ENCODE peak calls at places on chromosomes 11 and 22, in four cellular contexts. One of them, this sample, is unnamed.

GRCh38 chr11:43072096-43072495 is 239.7 kb upstream of the API5 start:
- DNase-seq in GM12878: no peak
- DNase-seq in HepG2: no peak
- DNase-seq in SK-N-SH: peak; percentile 9
- DNase-seq in this sample: no peak

GRCh38 chr11:97019305-97019704 is 629.5 kb downstream of the JRKL start:
- DNase-seq in GM12878: no peak
- DNase-seq in HepG2: no peak
- DNase-seq in SK-N-SH: no peak
- DNase-seq in this sample: no peak

GRCh38 chr11:35949242-35949641 is 5.4 kb downstream of the LDLRAD3 start:
- DNase-seq in GM12878: no peak
- DNase-seq in SK-N-SH: no peak
- DNase-seq in HepG2: no peak
- DNase-seq in this sample: no peak

GRCh38 chr22:46007848-46008261 is 30.9 kb upstream of the WNT7B start:
- DNase-seq in GM12878: no peak
- DNase-seq in HepG2: no peak
- DNase-seq in SK-N-SH: peak; percentile 92
- DNase-seq in this sample: no peak

GRCh38 chr11:120208777-120209176 is 2.1 kb upstream of the OAF start:
- DNase-seq in HepG2: peak; percentile 86
- DNase-seq in GM12878: no peak
- DNase-seq in SK-N-SH: no peak
- DNase-seq in this sample: peak; percentile 44

GRCh38 chr22:37790234-37790633 is 17.5 kb upstream of the GCAT start:
- DNase-seq in HepG2: no peak
- DNase-seq in SK-N-SH: no peak
- DNase-seq in GM12878: no peak
- DNase-seq in this sample: no peak

GRCh38 chr11:71127806-71128205 is 124.6 kb downstream of the SHANK2 start:
- DNase-seq in SK-N-SH: no peak
- DNase-seq in HepG2: no peak
- DNase-seq in GM12878: no peak
- DNase-seq in this sample: no peak

GRCh38 chr11:101907826-101908225 is 7.0 kb upstream of the CEP126 start:
- DNase-seq in HepG2: no peak
- DNase-seq in GM12878: no peak
- DNase-seq in SK-N-SH: no peak
- DNase-seq in this sample: no peak

GRCh38 chr22:24893341-24894070 is 53.0 kb downstream of the LHFPL7 start:
- DNase-seq in GM12878: no peak
- DNase-seq in HepG2: no peak
- DNase-seq in SK-N-SH: no peak
- DNase-seq in this sample: no peak

GRCh38 chr22:24894220-24894975 is 52.1 kb downstream of the LHFPL7 start:
- DNase-seq in HepG2: peak; percentile 96
- DNase-seq in SK-N-SH: peak; percentile 81
- DNase-seq in GM12878: no peak
- DNase-seq in this sample: peak; percentile 85

DNA sequence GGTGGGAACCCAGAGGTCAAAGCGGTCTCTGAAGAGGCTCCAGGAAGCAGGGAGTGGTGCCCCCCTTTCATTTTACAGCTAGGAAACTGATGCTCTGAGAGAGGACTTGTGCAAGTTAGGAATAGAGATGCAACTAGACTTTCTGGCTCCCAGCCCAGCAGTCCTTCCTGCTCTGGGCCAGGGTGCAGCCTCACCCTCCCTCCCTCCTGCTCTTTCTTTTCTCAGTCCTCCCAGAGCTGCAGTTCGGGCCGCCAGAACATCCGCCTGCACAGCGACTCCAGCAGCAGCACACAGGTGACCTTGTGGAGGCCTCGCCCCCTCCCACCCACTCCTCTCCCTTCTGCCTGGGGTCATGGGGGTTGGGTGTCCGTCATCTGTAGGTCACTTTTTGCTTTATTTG is 51.5 kb downstream of the LHFPL7 start:
- DNase-seq in HepG2: peak; percentile 61
- DNase-seq in SK-N-SH: peak; percentile 85
- DNase-seq in GM12878: no peak
- DNase-seq in this sample: peak; percentile 28
- TF ChIP-seq PBX3 in HepG2: no peak
- TF ChIP-seq PBX3 in SK-N-SH: no peak
- TF ChIP-seq PBX3 in GM12878: no peak
- TF ChIP-seq PBX3 in this sample: no peak

DNA sequence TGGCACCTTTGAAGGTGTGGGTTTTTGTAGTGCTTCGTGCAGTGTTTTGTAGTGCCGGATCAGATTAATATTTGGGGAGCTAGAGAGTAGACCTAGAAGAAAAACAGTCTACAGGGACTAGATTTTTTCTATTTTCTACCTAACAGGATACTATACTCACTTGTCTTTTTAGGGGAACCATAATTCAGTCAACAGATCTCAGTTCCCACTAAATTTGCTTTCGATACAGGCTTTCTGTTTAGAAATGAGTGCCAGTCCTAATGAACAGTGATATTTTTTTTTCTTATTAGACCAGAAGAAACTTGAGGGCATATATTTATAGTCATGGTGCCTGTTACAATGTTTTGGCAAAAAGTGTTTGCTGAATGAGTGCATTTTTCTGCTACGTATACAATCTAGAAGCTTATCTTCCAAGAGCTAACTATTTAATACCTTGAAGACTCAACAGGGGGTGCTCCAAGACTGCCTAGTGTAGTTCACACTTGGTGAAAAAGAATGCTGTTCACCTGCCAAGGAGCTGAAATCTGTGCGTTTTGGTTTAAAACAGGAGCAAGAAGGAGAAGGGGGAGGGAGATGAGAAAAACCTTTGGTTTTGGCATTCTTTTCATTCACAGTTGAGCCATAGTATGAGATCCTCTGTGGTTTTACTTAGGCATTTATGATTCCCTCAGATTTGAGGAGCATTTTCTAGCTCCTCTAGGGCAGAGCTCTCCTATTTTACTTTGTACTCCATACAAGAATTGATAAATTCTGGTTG is 44.9 kb upstream of the VSTM5 start:
- DNase-seq in SK-N-SH: peak; percentile 40
- DNase-seq in GM12878: no peak
- DNase-seq in HepG2: peak; percentile 37
- DNase-seq in this sample: peak; percentile 53
- TF ChIP-seq PBX3 in SK-N-SH: no peak
- TF ChIP-seq PBX3 in GM12878: no peak
- TF ChIP-seq PBX3 in HepG2: no peak
- TF ChIP-seq PBX3 in this sample: no peak

GRCh38 chr11:44417756-44418437 is 108.0 kb upstream of the ALX4 start:
- DNase-seq in HepG2: peak; percentile 14
- DNase-seq in GM12878: no peak
- DNase-seq in SK-N-SH: no peak
- DNase-seq in this sample: peak; percentile 50

GRCh38 chr11:44418438-44418795 is 108.5 kb upstream of the ALX4 start:
- DNase-seq in HepG2: no peak
- DNase-seq in SK-N-SH: no peak
- DNase-seq in GM12878: no peak
- DNase-seq in this sample: no peak

GRCh38 chr11:44421090-44421675 is 111.2 kb upstream of the ALX4 start:
- DNase-seq in HepG2: no peak
- DNase-seq in SK-N-SH: no peak
- DNase-seq in GM12878: no peak
- DNase-seq in this sample: no peak

DNA sequence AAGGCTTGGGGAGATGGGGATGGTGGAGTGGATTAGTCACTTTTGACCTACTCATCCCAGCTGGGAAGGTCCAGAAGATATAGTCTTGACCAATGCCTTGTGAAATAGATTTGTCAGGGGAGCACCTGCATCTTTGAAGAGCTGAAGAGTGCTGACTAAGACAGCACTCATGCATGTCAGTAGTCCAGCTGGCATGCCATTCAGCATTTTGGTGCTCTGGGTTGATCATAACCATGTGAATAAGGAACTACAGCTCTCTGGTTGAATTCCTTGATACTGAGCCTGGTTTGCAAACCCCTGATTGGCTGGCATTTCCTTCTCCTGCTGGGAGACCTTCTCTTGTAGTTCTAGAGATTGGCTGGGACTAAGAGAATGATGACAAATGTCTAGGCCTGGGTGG is 106.8 kb upstream of the ALX4 start:
- DNase-seq in SK-N-SH: no peak
- DNase-seq in HepG2: no peak
- DNase-seq in GM12878: no peak
- DNase-seq in this sample: no peak
- TF ChIP-seq PBX3 in SK-N-SH: no peak
- TF ChIP-seq PBX3 in HepG2: no peak
- TF ChIP-seq PBX3 in GM12878: no peak
- TF ChIP-seq PBX3 in this sample: no peak

DNA sequence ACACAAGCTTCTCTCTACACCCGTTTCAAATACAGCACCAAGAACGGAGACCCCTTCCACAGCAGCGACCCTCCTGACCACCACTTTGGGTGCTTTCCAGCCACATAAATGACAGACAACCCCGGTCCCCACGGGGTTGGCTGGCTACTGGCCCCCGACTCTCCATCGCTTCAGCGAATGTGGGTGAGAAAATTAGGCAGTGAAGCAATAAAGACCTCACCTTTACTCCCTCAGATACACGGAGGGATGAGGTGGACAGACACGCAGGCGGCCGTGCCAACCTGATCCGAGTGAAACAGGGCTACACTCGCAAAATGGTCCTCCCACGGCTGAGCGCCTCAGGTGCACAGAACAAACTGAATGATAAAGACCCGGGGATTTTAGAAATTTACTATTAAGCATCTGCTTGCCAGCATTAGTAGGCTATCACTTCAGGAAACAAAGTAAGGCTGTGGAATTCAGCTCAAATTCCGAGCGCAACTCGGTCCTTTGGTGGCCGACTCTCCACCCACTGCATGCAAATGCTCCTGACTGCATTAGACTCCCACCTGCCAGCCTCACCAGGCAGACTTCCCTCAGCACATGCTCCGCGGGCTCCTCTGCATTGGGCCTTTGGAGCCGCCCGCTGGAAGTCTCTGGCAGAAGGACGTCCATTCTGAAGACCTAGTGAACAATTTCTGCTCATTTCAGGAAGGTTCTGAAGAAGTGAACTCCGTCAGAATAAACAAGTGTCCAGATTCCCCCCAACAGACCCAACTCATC is 12.8 kb upstream of the EFCAB6 start:
- DNase-seq in SK-N-SH: no peak
- DNase-seq in HepG2: no peak
- DNase-seq in GM12878: no peak
- DNase-seq in this sample: no peak
- TF ChIP-seq PBX3 in SK-N-SH: no peak
- TF ChIP-seq PBX3 in HepG2: no peak
- TF ChIP-seq PBX3 in GM12878: no peak
- TF ChIP-seq PBX3 in this sample: no peak

GRCh38 chr11:1445741-1446445 is 40.7 kb downstream of the MOB2 start:
- DNase-seq in SK-N-SH: no peak
- DNase-seq in GM12878: no peak
- DNase-seq in HepG2: no peak
- DNase-seq in this sample: no peak
- TF ChIP-seq PBX3 in SK-N-SH: no peak
- TF ChIP-seq PBX3 in GM12878: no peak
- TF ChIP-seq PBX3 in HepG2: no peak
- TF ChIP-seq PBX3 in this sample: no peak